ENCODE peak calls at places on chromosome 1, in four cellular contexts. Z is GM12878, K is K562, V is H1. C is an unnamed sample.

GRCh38 chr1:230108580-230108979 is 41.5 kb downstream of the GALNT2 start:
- DNase-seq in Z (no peak), K (no peak), V (no peak), C (no peak)

GRCh38 chr1:28668191-28668955 is at the start of gene GMEB1:
- DNase-seq in K (peak), Z (peak), V (peak), C (peak)

GRCh38 chr1:201676061-201676644 is 137.2 kb downstream of the NAV1 start:
- DNase-seq in Z (no peak), V (no peak), K (no peak), C (peak)

GRCh38 chr1:231850786-231851185 is 224.2 kb downstream of the DISC1 start:
- DNase-seq in V (no peak), Z (no peak), K (no peak), C (no peak)

GRCh38 chr1:119327066-119327435 is 41.5 kb upstream of the HAO2 start:
- DNase-seq in K (no peak), V (peak), Z (no peak), C (no peak)

GRCh38 chr1:209727785-209728184 is 23.1 kb downstream of the HSD11B1 start:
- DNase-seq in Z (no peak), V (no peak), K (no peak), C (no peak)

GRCh38 chr1:53799141-53799540 is 39.0 kb downstream of the NDC1 start:
- DNase-seq in V (no peak), K (no peak), Z (no peak), C (no peak)

GRCh38 chr1:195071461-195071860 is 1536.8 kb downstream of the KCNT2 start:
- DNase-seq in Z (no peak), V (no peak), K (no peak), C (no peak)

GRCh38 chr1:32393832-32394140 is 455 bp downstream of the BSDC1 start:
- DNase-seq in V (no peak), K (no peak), Z (no peak), C (no peak)

GRCh38 chr1:1291611-1292441 is 11.6 kb downstream of the SCNN1D start:
- DNase-seq in V (peak), K (peak), Z (no peak), C (peak)

GRCh38 chr1:234899041-234899787 is 229.4 kb downstream of the TOMM20 start:
- DNase-seq in Z (no peak), K (peak), V (no peak), C (peak)

GRCh38 chr1:10679521-10680220 is 116.8 kb downstream of the CASZ1 start:
- DNase-seq in Z (no peak), V (peak), K (peak), C (peak)

GRCh38 chr1:40830419-40830943 is 31.7 kb downstream of the CITED4 start:
- DNase-seq in K (no peak), V (no peak), Z (no peak), C (no peak)

GRCh38 chr1:107740574-107740973 is 224.4 kb downstream of the VAV3 start:
- DNase-seq in V (no peak), Z (no peak), K (no peak), C (no peak)

GRCh38 chr1:221435510-221435909 is 306.4 kb downstream of the DUSP10 start:
- DNase-seq in K (peak), V (no peak), Z (no peak), C (peak)

GRCh38 chr1:147494998-147495580 is 46.2 kb upstream of the BCL9 start:
- DNase-seq in K (peak), V (peak), Z (peak), C (peak)

GRCh38 chr1:180937012-180937372 is 24.3 kb downstream of the KIAA1614 start:
- DNase-seq in K (no peak), Z (no peak), V (no peak), C (no peak)

GRCh38 chr1:24276791-24277190 is 42.4 kb upstream of the GRHL3 start:
- DNase-seq in V (no peak), K (no peak), Z (no peak), C (peak)

GRCh38 chr1:40450491-40451237 is 388 bp downstream of the ZFP69B start:
- DNase-seq in K (peak), V (peak), Z (peak), C (peak)

GRCh38 chr1:230186003-230186863 is 119.2 kb downstream of the GALNT2 start:
- DNase-seq in K (no peak), Z (no peak), V (no peak), C (peak)

GRCh38 chr1:234489692-234490065 is 10.7 kb upstream of the TARBP1 start:
- DNase-seq in K (no peak), V (no peak), Z (no peak), C (no peak)

GRCh38 chr1:74113333-74113732 is 84.6 kb downstream of the LRRIQ3 start:
- DNase-seq in K (no peak), Z (no peak), V (no peak), C (no peak)

GRCh38 chr1:24108334-24109165 is 3.4 kb downstream of the MYOM3 start:
- DNase-seq in Z (no peak), V (no peak), K (peak), C (peak)

GRCh38 chr1:32636793-32637561 is 13.4 kb downstream of the ZBTB8OS start:
- DNase-seq in V (no peak), Z (no peak), K (no peak), C (no peak)

GRCh38 chr1:169550294-169550693 is 36.0 kb downstream of the F5 start:
- DNase-seq in Z (no peak), V (no peak), K (peak), C (peak)

GRCh38 chr1:212852105-212852688 is 4.7 kb upstream of the SPATA45 start:
- DNase-seq in V (peak), K (no peak), Z (no peak), C (no peak)

GRCh38 chr1:167439301-167439988 is 78.9 kb downstream of the CD247 start:
- DNase-seq in K (peak), V (peak), Z (no peak), C (peak)

GRCh38 chr1:218711884-218712674 is 366.9 kb downstream of the TGFB2 start:
- DNase-seq in Z (no peak), V (no peak), K (no peak), C (peak)

GRCh38 chr1:115189814-115190541 is 100.7 kb upstream of the TSPAN2 start:
- DNase-seq in V (no peak), Z (no peak), K (no peak), C (peak)

GRCh38 chr1:151574575-151575529 is 34.7 kb downstream of the TUFT1 start:
- DNase-seq in Z (no peak), K (peak), V (no peak), C (peak)

GRCh38 chr1:170461362-170461761 is 70.6 kb upstream of the GORAB start:
- DNase-seq in Z (no peak), K (no peak), V (no peak), C (peak)

GRCh38 chr1:202160377-202160940 is at the start of gene PTPN7:
- DNase-seq in V (no peak), Z (peak), K (peak), C (no peak)

GRCh38 chr1:24418898-24419628 is 3.5 kb downstream of the NIPAL3 start:
- DNase-seq in Z (no peak), V (no peak), K (peak), C (peak)

GRCh38 chr1:26771643-26772321 is 16.0 kb upstream of the PIGV start:
- DNase-seq in K (peak), Z (no peak), V (no peak), C (peak)

GRCh38 chr1:234250747-234251146 is 122.5 kb upstream of the COA6 start:
- DNase-seq in K (no peak), V (peak), Z (no peak), C (no peak)

GRCh38 chr1:77888429-77889239 is at the start of gene NEXN:
- DNase-seq in Z (no peak), V (peak), K (peak), C (peak)

GRCh38 chr1:37556712-37557196 is at the start of gene DNALI1:
- DNase-seq in V (peak), Z (no peak), K (peak), C (peak)

GRCh38 chr1:182109780-182110179 is 48.3 kb upstream of the ZNF648 start:
- DNase-seq in V (peak), K (no peak), Z (no peak), C (no peak)

GRCh38 chr1:94755675-94756074 is 64.5 kb upstream of the SLC44A3 start:
- DNase-seq in V (no peak), K (no peak), Z (no peak), C (peak)

DNA sequence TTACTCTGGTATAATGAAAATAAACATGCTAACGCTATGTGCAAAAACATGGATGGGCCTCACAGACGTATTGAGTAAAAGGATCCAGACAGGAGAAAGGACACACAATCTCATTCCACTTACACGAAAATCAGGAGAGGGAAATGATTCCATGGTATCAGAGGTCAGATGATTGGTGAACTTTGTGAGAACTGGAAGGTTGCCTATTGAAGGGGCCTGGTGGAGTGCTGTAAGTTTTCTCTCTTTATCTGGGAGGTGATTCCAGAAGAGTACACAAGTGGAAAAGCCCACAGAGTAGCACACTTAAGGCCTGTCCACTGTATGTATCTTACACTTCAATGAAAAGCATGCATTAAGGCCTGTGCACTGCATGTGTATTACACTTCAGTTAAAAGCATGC is 9.6 kb downstream of the GSTM2 start:
- DNase-seq in V (no peak), Z (no peak), K (peak), C (peak)
- TF ChIP-seq CHD1 in V (no peak), Z (no peak), K (no peak), C (no peak)

DNA sequence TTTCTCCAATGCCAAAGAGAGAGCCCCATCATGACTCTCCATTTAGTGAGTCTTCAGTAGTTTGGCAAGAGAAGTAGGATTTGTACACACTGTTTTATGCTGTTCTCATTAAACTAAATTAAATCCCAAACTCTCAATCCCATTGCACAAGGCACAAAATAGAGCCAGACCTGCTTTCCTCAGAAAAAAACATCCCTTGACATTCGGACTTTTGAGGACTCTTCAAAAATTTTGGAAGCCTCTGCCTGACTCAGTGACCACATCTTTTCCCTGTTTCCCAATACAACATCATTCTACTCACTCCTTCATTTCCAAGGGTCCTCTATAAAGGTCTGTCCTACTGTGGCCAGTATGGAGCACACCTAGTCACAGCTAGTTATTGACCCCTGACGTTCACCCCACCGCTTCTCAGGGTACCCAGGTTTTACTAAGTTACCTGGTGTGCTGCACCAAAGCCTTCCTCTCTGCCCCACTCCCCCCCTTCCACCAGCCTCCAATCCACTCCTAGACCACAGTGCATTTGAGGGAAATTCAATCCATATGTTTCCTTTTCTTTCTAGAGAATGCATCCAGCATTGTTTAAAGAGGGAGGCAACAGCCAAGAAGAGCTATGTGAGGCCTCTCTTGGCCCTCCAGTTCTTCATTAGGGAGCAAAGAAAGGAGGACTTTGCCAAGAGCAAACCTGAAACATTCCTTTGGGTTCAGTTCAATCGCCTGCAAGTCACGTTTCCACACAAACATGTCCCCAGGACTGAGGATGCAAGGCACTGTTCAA is 428.7 kb downstream of the PLPP3 start:
- DNase-seq in K (no peak), Z (no peak), V (no peak), C (no peak)
- TF ChIP-seq CHD1 in K (no peak), Z (no peak), V (no peak), C (no peak)

GRCh38 chr1:70084314-70084915 is 121.0 kb downstream of the LRRC40 start:
- DNase-seq in K (no peak), V (no peak), Z (no peak), C (peak)

GRCh38 chr1:70090146-70090545 is 115.2 kb downstream of the LRRC40 start:
- DNase-seq in V (no peak), K (no peak), Z (no peak), C (peak)

GRCh38 chr1:70083519-70083918 is 121.9 kb downstream of the LRRC40 start:
- DNase-seq in Z (no peak), V (no peak), K (no peak), C (no peak)

GRCh38 chr1:70086897-70087296 is 118.5 kb downstream of the LRRC40 start:
- DNase-seq in K (no peak), Z (no peak), V (no peak), C (no peak)

DNA sequence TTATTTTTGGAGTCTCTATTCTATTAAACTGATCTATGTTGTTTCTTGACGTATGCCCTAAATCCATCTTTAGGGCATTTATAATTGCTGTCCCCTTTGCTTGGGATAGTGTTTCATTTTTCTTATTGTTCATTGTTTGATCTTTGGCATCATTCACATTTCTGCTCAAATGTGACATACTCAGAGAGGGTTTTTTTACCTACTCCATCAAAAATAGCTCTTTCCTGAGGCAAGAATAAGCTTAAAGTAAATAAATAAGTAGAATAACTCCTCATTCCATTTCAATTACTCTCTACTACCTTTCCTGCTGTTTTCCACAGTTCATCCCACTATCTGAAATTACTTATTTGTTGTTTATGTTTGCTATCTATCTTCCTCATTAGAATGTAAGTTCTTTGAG is 119.9 kb downstream of the LRRC40 start:
- DNase-seq in V (no peak), K (no peak), Z (no peak), C (no peak)
- TF ChIP-seq CHD1 in V (no peak), K (no peak), Z (no peak), C (no peak)

GRCh38 chr1:8431779-8432178 is 113.9 kb downstream of the SLC45A1 start:
- DNase-seq in K (no peak), V (no peak), Z (no peak), C (no peak)
- TF ChIP-seq CHD1 in K (no peak), V (no peak), Z (no peak), C (no peak)

DNA sequence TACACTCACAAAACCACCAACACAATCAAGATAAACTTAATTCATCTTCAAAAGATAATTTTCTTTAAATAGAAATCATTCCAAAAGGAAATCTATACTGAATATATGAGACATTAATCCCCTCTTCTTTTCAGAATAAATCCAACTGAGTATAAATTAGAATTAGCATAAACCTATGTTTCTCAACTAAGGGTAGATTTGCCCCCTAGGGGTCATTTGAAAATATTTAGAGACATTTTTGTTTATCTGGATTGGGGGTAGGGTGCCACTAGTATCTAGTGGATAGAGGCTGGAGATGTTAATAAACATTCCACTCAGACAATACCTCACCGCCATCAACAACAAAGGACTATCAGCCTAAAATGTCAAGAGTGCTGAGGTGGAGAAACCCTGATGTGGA is 6.5 kb upstream of the TNFSF4 start:
- DNase-seq in K (no peak), Z (no peak), V (no peak), C (no peak)
- TF ChIP-seq CHD1 in K (no peak), Z (no peak), V (no peak), C (no peak)

DNA sequence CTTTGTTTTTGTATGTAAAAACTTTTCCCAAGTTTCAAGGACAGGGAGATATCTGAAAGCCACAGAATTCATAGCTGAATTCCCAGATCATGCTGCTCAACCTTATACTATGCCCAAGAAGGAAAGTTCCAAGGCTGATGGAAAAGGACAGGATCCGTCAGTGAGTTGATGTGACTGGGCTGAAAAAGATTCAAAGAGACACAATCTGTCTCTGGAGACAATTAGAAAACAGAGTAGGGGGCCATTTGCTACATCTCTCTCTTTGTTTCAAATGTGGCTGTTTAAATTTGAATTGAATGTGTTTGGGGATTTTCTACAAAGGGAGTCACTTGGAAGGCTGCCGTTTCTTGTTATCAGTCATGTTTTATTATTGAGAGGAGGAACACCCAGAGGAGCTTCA is 292.6 kb downstream of the NUF2 start:
- DNase-seq in V (no peak), Z (no peak), K (no peak), C (no peak)
- TF ChIP-seq CHD1 in V (no peak), Z (no peak), K (no peak), C (no peak)